ENCODE peak calls at places on chromosomes 3 and 15, in four cellular contexts. Y is cardiac muscle cell, O is gastrocnemius medialis, W is GM12865. Q is an unnamed sample.
A peak's percentile ranks its signal among the peaks of the same experiment; 100 is the strongest.

GRCh38 chr3:16377196-16377595 is 112.2 kb downstream of the OXNAD1 start:
- DNase-seq in Y (no peak), O (no peak), W (peak; percentile 74), Q (no peak)

GRCh38 chr3:19173945-19174344 is 25.6 kb downstream of the KCNH8 start:
- DNase-seq in Y (no peak), O (no peak), W (no peak), Q (no peak)

GRCh38 chr3:131804565-131805133 is 230.2 kb downstream of the CPNE4 start:
- DNase-seq in Y (peak; percentile 27), O (no peak), W (no peak), Q (no peak)

GRCh38 chr15:58748787-58749531 is 548 bp downstream of the ADAM10 start:
- DNase-seq in Y (peak; percentile 62), O (peak; percentile 41), W (peak; percentile 58), Q (peak; percentile 70)

GRCh38 chr3:46674031-46674592 is 19.4 kb downstream of the ALS2CL start:
- DNase-seq in Y (no peak), O (peak; percentile 6), W (no peak), Q (peak; percentile 26)

GRCh38 chr15:22794621-22795167 is 8.2 kb downstream of the NIPA1 start:
- DNase-seq in Y (no peak), O (no peak), W (no peak), Q (no peak)

GRCh38 chr15:60417112-60417511 is 19.3 kb upstream of the ANXA2 start:
- DNase-seq in Y (no peak), O (no peak), W (no peak), Q (no peak)

GRCh38 chr3:192422321-192422997 is 304.9 kb downstream of the FGF12 start:
- DNase-seq in Y (peak; percentile 53), O (no peak), W (no peak), Q (no peak)

GRCh38 chr3:128408693-128409620 is 57.7 kb downstream of the DNAJB8 start:
- DNase-seq in Y (no peak), O (no peak), W (no peak), Q (no peak)

GRCh38 chr3:134615743-134616142 is 35.1 kb downstream of the KY start:
- DNase-seq in Y (no peak), O (no peak), W (no peak), Q (no peak)

GRCh38 chr3:46456118-46456517 is 8.6 kb downstream of the LTF start:
- DNase-seq in Y (no peak), O (no peak), W (no peak), Q (no peak)

GRCh38 chr15:74825895-74826294 is 532 bp upstream of the CPLX3 start:
- DNase-seq in Y (no peak), O (no peak), W (no peak), Q (no peak)

GRCh38 chr3:9508781-9509180 is 44.8 kb downstream of the LHFPL4 start:
- DNase-seq in Y (no peak), O (no peak), W (no peak), Q (no peak)

GRCh38 chr3:13504161-13504831 is 24.2 kb downstream of the HDAC11 start:
- DNase-seq in Y (no peak), O (no peak), W (no peak), Q (no peak)

GRCh38 chr15:88635343-88635742 is 3.5 kb upstream of the ISG20 start:
- DNase-seq in Y (peak; percentile 47), O (no peak), W (peak; percentile 87), Q (no peak)

GRCh38 chr15:38554354-38554753 is 10.3 kb downstream of the RASGRP1 start:
- DNase-seq in Y (no peak), O (no peak), W (peak; percentile 67), Q (no peak)

GRCh38 chr3:104832530-104832929 is 534.2 kb upstream of the ALCAM start:
- DNase-seq in Y (no peak), O (no peak), W (no peak), Q (no peak)

GRCh38 chr3:145094355-145094941 is 1066.5 kb downstream of the PLOD2 start:
- DNase-seq in Y (peak; percentile 83), O (no peak), W (peak; percentile 67), Q (no peak)

GRCh38 chr3:57464801-57465200 is 79.3 kb downstream of the DNAH12 start:
- DNase-seq in Y (peak; percentile 14), O (no peak), W (no peak), Q (no peak)

GRCh38 chr15:100341662-100342560 is at the start of gene ADAMTS17:
- DNase-seq in Y (peak; percentile 98), O (peak; percentile 96), W (peak; percentile 81), Q (peak; percentile 96)
- H3K4me3 ChIP-seq in Y (peak within 1 kb of the TSS; percentile 76), O (peak within 1 kb of the TSS; percentile 68), W (no peak within 1 kb of the TSS), Q (peak within 1 kb of the TSS; percentile 77)

GRCh38 chr3:136919799-136920580 is 37.8 kb upstream of the IL20RB start:
- DNase-seq in Y (peak; percentile 31), O (no peak), W (no peak), Q (no peak)
- H3K4me3 ChIP-seq in Y (no peak overlapping the region), O (no peak overlapping the region), W (no peak overlapping the region), Q (no peak overlapping the region)

DNA sequence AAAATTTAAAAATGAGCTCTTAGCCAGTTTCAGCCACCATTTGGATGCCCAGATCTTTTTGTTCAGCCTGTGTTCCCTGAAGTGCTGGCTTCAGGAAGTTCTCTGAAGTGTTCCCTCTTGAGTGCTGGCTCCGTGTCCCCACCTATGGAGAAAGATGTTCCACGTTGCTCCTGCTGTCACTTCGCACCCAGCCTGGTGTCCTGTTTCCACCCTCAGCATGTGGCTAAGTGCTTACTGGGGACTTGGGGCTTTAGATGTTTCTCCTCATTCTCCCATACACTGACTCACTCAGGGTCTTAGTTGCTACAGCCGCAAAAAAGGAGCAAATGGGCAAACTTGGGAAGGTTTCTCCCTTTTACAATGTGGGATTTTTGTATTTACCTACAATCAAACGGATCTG is 16.6 kb downstream of the CHCHD6 start:
- DNase-seq in Y (no peak), O (no peak), W (no peak), Q (no peak)
- H3K4me3 ChIP-seq in Y (no peak overlapping the region), O (no peak overlapping the region), W (no peak overlapping the region), Q (no peak overlapping the region)

DNA sequence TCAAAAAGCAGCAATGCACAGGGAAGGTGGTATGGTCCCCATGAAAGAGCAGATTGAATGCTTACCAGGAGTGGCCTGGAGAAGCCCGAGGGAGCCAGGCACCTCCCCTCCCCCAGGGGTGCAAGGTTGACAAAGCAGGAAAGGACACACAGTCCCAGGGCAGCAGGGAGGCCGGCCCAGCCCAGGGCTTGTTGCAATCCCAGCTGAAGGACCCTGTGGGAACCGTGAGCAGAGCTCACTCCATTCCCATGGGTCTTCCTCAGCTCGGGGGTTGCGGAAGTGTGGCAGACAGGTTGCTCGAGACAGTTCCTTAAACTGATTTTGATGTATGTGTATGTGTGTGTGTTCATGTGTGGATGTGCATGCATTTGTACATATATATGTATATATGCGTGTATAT is 15.8 kb downstream of the UROC1 start:
- DNase-seq in Y (no peak), O (no peak), W (no peak), Q (no peak)
- H3K4me3 ChIP-seq in Y (no peak overlapping the region), O (no peak overlapping the region), W (no peak overlapping the region), Q (no peak overlapping the region)

DNA sequence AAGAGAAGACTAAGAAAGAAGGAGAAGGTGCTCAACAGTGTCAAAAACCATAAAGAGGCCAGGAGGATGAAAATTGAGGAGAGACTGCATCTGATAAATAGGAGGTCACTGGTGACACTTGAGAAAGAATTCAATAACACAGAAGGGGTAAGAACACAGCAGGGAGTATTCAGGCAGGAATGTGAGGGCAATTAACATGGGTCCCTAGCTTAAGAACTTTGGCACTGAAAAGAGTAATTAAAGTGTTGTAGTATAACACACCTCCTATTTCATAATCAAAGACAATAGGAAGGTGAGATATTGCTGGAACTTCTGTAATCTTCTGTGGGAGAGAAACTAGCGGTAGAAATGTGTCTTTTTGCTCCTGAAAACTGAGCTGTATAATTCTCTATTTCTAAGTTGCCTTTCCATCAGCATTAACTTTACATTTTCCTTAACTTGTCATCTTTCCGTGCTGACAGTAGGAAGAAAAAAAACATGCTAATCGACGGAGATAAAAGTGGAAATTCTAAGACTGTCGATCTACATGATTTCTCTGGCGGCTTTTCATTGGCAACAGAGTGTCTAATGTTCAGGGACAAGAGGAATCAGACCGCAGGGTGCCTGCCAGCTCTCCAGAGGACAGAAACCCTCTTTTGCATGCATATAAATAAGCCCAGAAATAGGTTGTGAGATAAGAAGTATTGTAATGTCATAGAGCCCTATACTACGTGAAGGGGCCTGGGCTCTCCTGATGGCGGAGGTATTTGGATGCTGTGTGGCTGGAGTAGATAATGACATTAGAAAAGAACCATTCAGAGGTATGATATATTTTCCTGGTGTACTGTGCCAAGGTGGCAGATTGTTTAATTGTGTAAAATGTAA is 147.9 kb upstream of the GAP43 start:
- DNase-seq in Y (no peak), O (no peak), W (no peak), Q (no peak)
- H3K4me3 ChIP-seq in Y (no peak overlapping the region), O (no peak overlapping the region), W (no peak overlapping the region), Q (no peak overlapping the region)